ENCODE peak calls at places on chromosomes 4 and X, in six cellular contexts. J is SK-N-SH, C is A549, T is tibial nerve, Z is GM12878, X is sigmoid colon. R is an unnamed sample.
A peak's percentile ranks its signal among the peaks of the same experiment; 100 is the strongest.

GRCh38 chr4:158824425-158825274 is 55.8 kb downstream of the FNIP2 start:
- DNase-seq in C (no peak), Z (no peak), T (no peak), X (no peak), J (peak; percentile 32), R (no peak)

GRCh38 chr4:87540176-87541058 is 11.2 kb upstream of the SPARCL1 start:
- DNase-seq in J (no peak), T (peak; percentile 54), X (peak; percentile 90), C (no peak), Z (no peak), R (no peak)

GRCh38 chrX:101417981-101418841 is 10.2 kb downstream of the HNRNPH2 start:
- DNase-seq in J (peak; percentile 74), Z (no peak), C (no peak), T (peak; percentile 36), X (peak; percentile 79), R (peak; percentile 62)

GRCh38 chrX:153900806-153901752 is 3.4 kb upstream of the AVPR2 start:
- DNase-seq in T (peak; percentile 28), Z (peak; percentile 55), C (peak; percentile 44), X (peak; percentile 86), J (peak; percentile 69), R (no peak)

GRCh38 chr4:16890651-16891050 is 7.8 kb downstream of the LDB2 start:
- DNase-seq in T (no peak), J (no peak), X (no peak), Z (no peak), C (no peak), R (no peak)

GRCh38 chr4:108384544-108384943 is 215.8 kb upstream of the LEF1 start:
- DNase-seq in T (no peak), J (no peak), C (no peak), Z (no peak), X (no peak), R (no peak)

GRCh38 chr4:37431417-37431743 is 186.8 kb downstream of the NWD2 start:
- DNase-seq in J (no peak), C (peak; percentile 14), T (no peak), X (no peak), Z (no peak), R (no peak)

GRCh38 chr4:108532187-108532586 is 88.2 kb upstream of the RPL34 start:
- DNase-seq in J (no peak), Z (no peak), X (no peak), T (no peak), C (no peak), R (no peak)

GRCh38 chr4:158163941-158164665 is 8.7 kb downstream of the GASK1B start:
- DNase-seq in Z (no peak), X (no peak), J (no peak), T (no peak), C (no peak), R (no peak)

GRCh38 chrX:140815868-140816267 is 106.3 kb downstream of the LINC00632 start:
- DNase-seq in X (no peak), Z (no peak), T (no peak), C (no peak), J (no peak), R (no peak)

GRCh38 chr4:158290912-158291311 is 80.6 kb downstream of the TMEM144 start:
- DNase-seq in X (no peak), T (no peak), Z (no peak), C (no peak), J (no peak), R (no peak)

GRCh38 chrX:15475021-15475420 is 18.1 kb downstream of the PIR start:
- DNase-seq in C (no peak), J (no peak), X (no peak), T (no peak), Z (no peak), R (no peak)

GRCh38 chrX:153546386-153546785 is 28.9 kb downstream of the ATP2B3 start:
- DNase-seq in C (no peak), Z (no peak), X (no peak), J (no peak), T (no peak), R (peak; percentile 28)

GRCh38 chr4:128913228-128913627 is 103.7 kb downstream of the JADE1 start:
- DNase-seq in J (no peak), Z (peak; percentile 85), X (no peak), C (no peak), T (no peak), R (no peak)

GRCh38 chr4:20318011-20318898 is 66.5 kb downstream of the SLIT2 start:
- DNase-seq in T (no peak), Z (no peak), C (no peak), J (no peak), X (no peak), R (no peak)

GRCh38 chrX:130212371-130212770 is 40.6 kb downstream of the RAB33A start:
- DNase-seq in C (no peak), J (no peak), Z (no peak), T (no peak), X (no peak), R (no peak)

GRCh38 chrX:149286940-149287349 is 218.2 kb downstream of the IDS start:
- DNase-seq in T (peak; percentile 6), X (no peak), J (peak; percentile 33), C (peak; percentile 38), Z (peak; percentile 40), R (peak; percentile 34)

GRCh38 chr4:147078875-147079658 is 133.4 kb upstream of the TTC29 start:
- DNase-seq in C (no peak), J (peak; percentile 58), T (no peak), Z (no peak), X (peak; percentile 60), R (no peak)

GRCh38 chrX:73577368-73577767 is 14.4 kb downstream of the CHIC1 start:
- DNase-seq in J (no peak), Z (no peak), C (peak; percentile 66), T (no peak), X (no peak), R (no peak)

GRCh38 chrX:1322393-1322792 is 14.2 kb upstream of the IL3RA start:
- DNase-seq in C (no peak), X (no peak), Z (no peak), T (no peak), J (no peak), R (no peak)

GRCh38 chr4:661231-661630 is 12.8 kb downstream of the ATP5ME start:
- DNase-seq in C (no peak), Z (no peak), J (no peak), X (peak; percentile 32), T (no peak), R (no peak)

GRCh38 chr4:13430834-13431568 is 53.1 kb downstream of the RAB28 start:
- DNase-seq in C (no peak), Z (no peak), T (no peak), X (no peak), J (no peak), R (no peak)

GRCh38 chr4:89242864-89243740 is 64.5 kb downstream of the GPRIN3 start:
- DNase-seq in J (no peak), Z (no peak), T (no peak), X (no peak), C (no peak), R (no peak)

GRCh38 chr4:39446842-39447573 is 11.7 kb downstream of the RPL9 start:
- DNase-seq in C (no peak), J (no peak), Z (peak; percentile 48), X (peak; percentile 87), T (no peak), R (peak; percentile 77)

GRCh38 chr4:38266616-38267015 is 306.4 kb downstream of the PTTG2 start:
- DNase-seq in X (no peak), T (no peak), Z (no peak), C (no peak), J (no peak), R (no peak)

DNA sequence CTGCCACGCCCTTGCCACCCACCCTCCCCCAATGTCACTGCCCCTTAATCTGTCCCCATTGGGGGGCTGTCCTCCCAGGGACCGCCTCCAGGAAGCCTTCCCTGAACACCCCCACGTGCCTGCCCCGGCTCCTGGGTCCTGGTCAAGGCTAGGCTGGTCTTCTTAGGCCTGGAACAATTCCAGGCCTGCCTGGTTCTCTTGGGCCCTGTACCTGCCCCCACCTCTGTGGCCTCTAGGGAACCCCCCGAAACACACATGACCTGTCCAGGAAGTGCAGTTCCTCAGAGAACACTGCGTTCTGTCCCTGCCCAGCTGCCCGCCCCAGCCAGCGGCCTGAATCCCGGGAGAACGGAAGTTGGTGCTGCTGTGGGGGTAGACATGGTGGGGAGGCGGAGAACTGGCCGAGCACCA is 5.1 kb downstream of the MXD4 start:
- DNase-seq in Z (no peak), C (no peak), J (peak; percentile 16), T (no peak), X (peak; percentile 81), R (peak; percentile 82)
- TF ChIP-seq CTCF in Z (no peak), C (no peak), J (no peak), T (no peak), X (no peak), R (no peak)

GRCh38 chr4:56388311-56388710 is 1.0 kb upstream of the AASDH start:
- DNase-seq in Z (no peak), T (no peak), C (no peak), X (no peak), J (no peak), R (no peak)

GRCh38 chr4:56386091-56386490 is 1.2 kb downstream of the AASDH start:
- DNase-seq in Z (no peak), T (no peak), J (no peak), C (no peak), X (no peak), R (no peak)

GRCh38 chr4:56389558-56389957 is 2.3 kb upstream of the AASDH start:
- DNase-seq in T (no peak), X (no peak), J (no peak), C (no peak), Z (no peak), R (no peak)

GRCh38 chr4:56391270-56391669 is 4.0 kb upstream of the AASDH start:
- DNase-seq in C (no peak), T (no peak), Z (no peak), X (no peak), J (no peak), R (no peak)

GRCh38 chr4:56387023-56388001 is at the start of gene AASDH:
- DNase-seq in X (peak; percentile 95), Z (peak; percentile 87), C (peak; percentile 94), T (peak; percentile 92), J (peak; percentile 86), R (peak; percentile 97)
- TF ChIP-seq EP300 in X (no peak), Z (no peak), C (no peak), T (peak; percentile 75), J (peak; percentile 17), R (peak; percentile 12)

DNA sequence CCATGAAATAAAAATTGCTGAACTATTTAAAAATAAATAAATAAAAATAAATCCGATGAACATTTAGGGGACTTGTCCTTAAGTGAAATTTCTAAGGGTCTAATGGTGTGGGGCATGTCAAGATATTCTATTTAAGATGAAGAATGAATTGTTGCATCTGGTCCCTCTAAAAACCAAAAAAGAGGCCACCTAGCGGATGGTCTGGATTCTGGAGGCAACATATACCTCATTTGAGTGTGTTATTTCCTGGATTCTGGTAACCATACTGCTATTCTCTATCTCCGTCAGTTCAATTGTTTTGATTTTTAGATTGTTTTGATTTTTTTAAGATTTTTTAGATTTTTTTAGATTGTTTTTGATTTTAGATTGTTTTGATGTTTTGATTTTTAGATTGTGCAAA is 28.3 kb downstream of the AGTR2 start:
- DNase-seq in C (peak; percentile 1), J (no peak), X (no peak), Z (no peak), T (no peak), R (no peak)
- TF ChIP-seq CTCF in C (no peak), J (peak; percentile 58), X (no peak), Z (no peak), T (no peak), R (no peak)

DNA sequence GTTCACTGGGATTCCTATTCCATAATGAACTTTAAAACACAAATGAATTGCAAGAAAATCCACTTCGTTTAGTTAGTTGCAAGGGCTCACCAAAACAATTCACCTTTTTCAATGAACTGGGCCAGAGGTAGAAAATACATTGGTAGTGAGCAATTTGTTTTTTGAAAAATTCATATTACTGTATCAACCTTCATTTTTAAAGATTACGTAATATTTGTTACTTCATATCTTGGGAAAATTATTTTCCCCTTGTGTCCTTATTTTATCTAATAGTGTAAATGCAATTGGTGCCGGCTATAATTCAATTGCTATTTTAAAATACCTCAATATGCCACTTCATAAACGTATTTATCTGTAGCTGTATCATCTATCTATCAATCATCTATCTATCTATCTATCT is 41.5 kb downstream of the MFAP3L start:
- DNase-seq in C (no peak), X (no peak), T (no peak), Z (no peak), J (no peak), R (no peak)
- TF ChIP-seq EP300 in C (no peak), X (no peak), T (no peak), Z (no peak), J (no peak), R (no peak)